ENCODE peak calls at places on chromosome 10, in ten cellular contexts. I, B, A, J, G, H, Q, D, F and Y are unnamed samples.

GRCh38 chr10:97713351-97713827 is at the start of gene MARVELD1:
- DNase-seq in Q (peak; percentile 79), G (no peak), J (peak; percentile 92), D (peak; percentile 83), H (peak; percentile 94), I (no peak), B (peak; percentile 79), F (peak; percentile 98), A (peak; percentile 77), Y (peak; percentile 84)

GRCh38 chr10:35606423-35606822 is 1.3 kb downstream of the GJD4 start:
- DNase-seq in G (no peak), J (peak; percentile 33), I (no peak), Q (no peak), D (no peak), A (peak; percentile 57), B (no peak), H (no peak), F (peak; percentile 80), Y (peak; percentile 40)

GRCh38 chr10:24476913-24477312 is 246.8 kb downstream of the ARHGAP21 start:
- DNase-seq in D (no peak), B (no peak), H (no peak), A (no peak), Q (no peak), F (no peak), J (no peak), G (no peak), I (no peak), Y (no peak)

GRCh38 chr10:35447693-35448407 is 111.5 kb downstream of the CCNY start:
- DNase-seq in F (no peak), I (peak; percentile 62), Q (no peak), B (no peak), H (no peak), J (peak; percentile 64), G (peak; percentile 51), D (peak; percentile 36), A (peak; percentile 72), Y (peak; percentile 72)

GRCh38 chr10:83274088-83274487 is 865.2 kb upstream of the GHITM start:
- DNase-seq in H (no peak), I (no peak), B (no peak), D (peak; percentile 1), A (no peak), F (no peak), J (peak; percentile 35), Q (no peak), G (no peak), Y (no peak)

GRCh38 chr10:97683556-97684357 is 3.3 kb downstream of the AVPI1 start:
- DNase-seq in J (peak; percentile 56), D (peak; percentile 60), H (no peak), B (peak; percentile 72), I (no peak), Q (peak; percentile 58), G (peak; percentile 37), A (peak; percentile 70), F (peak; percentile 92), Y (peak; percentile 45)

GRCh38 chr10:99365761-99366160 is 36.6 kb downstream of the CNNM1 start:
- DNase-seq in G (no peak), A (no peak), Q (no peak), H (no peak), I (no peak), B (no peak), D (no peak), J (no peak), F (no peak), Y (no peak)

GRCh38 chr10:16950686-16951681 is 133.8 kb upstream of the RSU1 start:
- DNase-seq in G (no peak), H (no peak), A (peak; percentile 66), F (peak; percentile 83), B (no peak), J (peak; percentile 85), D (peak; percentile 84), I (no peak), Q (peak; percentile 5), Y (peak; percentile 82)

GRCh38 chr10:6161913-6162312 is 40.8 kb upstream of the PFKFB3 start:
- DNase-seq in J (no peak), A (no peak), H (no peak), G (no peak), I (no peak), B (no peak), F (no peak), Q (no peak), D (peak; percentile 74), Y (no peak)

GRCh38 chr10:42976353-42977031 is 100.4 kb upstream of the RET start:
- DNase-seq in G (peak; percentile 17), B (peak; percentile 7), Q (peak; percentile 83), I (peak; percentile 14), A (no peak), F (peak; percentile 76), H (peak; percentile 42), J (no peak), D (no peak), Y (no peak)

GRCh38 chr10:8369666-8370065 is 315.2 kb downstream of the GATA3 start:
- DNase-seq in B (no peak), F (no peak), J (no peak), A (peak; percentile 12), H (no peak), D (no peak), G (no peak), Q (peak; percentile 1), I (no peak), Y (peak; percentile 63)

GRCh38 chr10:113562108-113562507 is 9.3 kb downstream of the HABP2 start:
- DNase-seq in D (no peak), Q (no peak), F (no peak), J (no peak), H (no peak), A (no peak), G (no peak), B (no peak), I (peak; percentile 75), Y (no peak)

GRCh38 chr10:113561214-113561613 is 8.4 kb downstream of the HABP2 start:
- DNase-seq in A (no peak), I (peak; percentile 94), H (no peak), F (no peak), D (no peak), J (no peak), B (no peak), Q (no peak), G (no peak), Y (no peak)

GRCh38 chr10:113562693-113563092 is 9.8 kb downstream of the HABP2 start:
- DNase-seq in A (no peak), J (no peak), B (no peak), F (no peak), H (no peak), D (no peak), I (no peak), G (no peak), Q (no peak), Y (no peak)

GRCh38 chr10:113565364-113565763 is 12.5 kb downstream of the HABP2 start:
- DNase-seq in B (no peak), H (no peak), Q (no peak), A (no peak), G (no peak), I (no peak), J (peak; percentile 32), D (no peak), F (no peak), Y (no peak)

GRCh38 chr10:113563306-113564088 is 10.6 kb downstream of the HABP2 start:
- DNase-seq in F (peak; percentile 94), Q (peak; percentile 72), D (peak; percentile 63), G (peak; percentile 87), J (peak; percentile 91), B (peak; percentile 87), A (peak; percentile 54), I (peak; percentile 80), H (peak; percentile 92), Y (peak; percentile 65)
- H3K4me3 ChIP-seq in F (peak overlapping the region; percentile 68), Q (no peak overlapping the region), D (peak overlapping the region; percentile 80), G (peak overlapping the region; percentile 39), J (peak overlapping the region; percentile 77), B (no peak overlapping the region), A (peak overlapping the region; percentile 43), I (peak overlapping the region; percentile 17), H (peak overlapping the region; percentile 14), Y (peak overlapping the region; percentile 38)

GRCh38 chr10:117131390-117132327 is 6.4 kb downstream of the VAX1 start:
- DNase-seq in G (no peak), I (no peak), B (no peak), Q (no peak), F (peak; percentile 71), J (no peak), H (peak; percentile 74), A (no peak), D (no peak), Y (no peak)
- H3K4me3 ChIP-seq in G (peak overlapping the region; percentile 12), I (peak overlapping the region; percentile 9), B (no peak overlapping the region), Q (no peak overlapping the region), F (no peak overlapping the region), J (peak overlapping the region; percentile 50), H (no peak overlapping the region), A (peak overlapping the region; percentile 8), D (peak overlapping the region; percentile 70), Y (no peak overlapping the region)

GRCh38 chr10:77910524-77911145 is 15.9 kb downstream of the DLG5 start:
- DNase-seq in G (no peak), J (no peak), H (no peak), Q (no peak), A (no peak), F (no peak), D (no peak), B (no peak), I (no peak), Y (no peak)

GRCh38 chr10:77906863-77907861 is 19.4 kb downstream of the DLG5 start:
- DNase-seq in F (no peak), H (no peak), G (no peak), I (no peak), J (no peak), A (no peak), D (no peak), B (no peak), Q (no peak), Y (no peak)

GRCh38 chr10:77907900-77908717 is 18.4 kb downstream of the DLG5 start:
- DNase-seq in A (no peak), J (no peak), G (no peak), B (no peak), D (no peak), F (no peak), I (no peak), Q (peak; percentile 38), H (no peak), Y (no peak)

GRCh38 chr10:77909755-77910375 is 16.7 kb downstream of the DLG5 start:
- DNase-seq in D (peak; percentile 85), Q (peak; percentile 66), F (peak; percentile 92), J (peak; percentile 66), A (peak; percentile 84), B (peak; percentile 59), G (peak; percentile 54), I (peak; percentile 73), H (no peak), Y (peak; percentile 49)

GRCh38 chr10:77909021-77909754 is 17.4 kb downstream of the DLG5 start:
- DNase-seq in G (no peak), D (no peak), Q (peak; percentile 46), F (no peak), H (no peak), J (peak; percentile 39), I (no peak), B (no peak), A (no peak), Y (no peak)
- H3K4me3 ChIP-seq in G (no peak overlapping the region), D (peak overlapping the region; percentile 39), Q (peak overlapping the region; percentile 4), F (no peak overlapping the region), H (no peak overlapping the region), J (peak overlapping the region; percentile 68), I (no peak overlapping the region), B (no peak overlapping the region), A (no peak overlapping the region), Y (no peak overlapping the region)

DNA sequence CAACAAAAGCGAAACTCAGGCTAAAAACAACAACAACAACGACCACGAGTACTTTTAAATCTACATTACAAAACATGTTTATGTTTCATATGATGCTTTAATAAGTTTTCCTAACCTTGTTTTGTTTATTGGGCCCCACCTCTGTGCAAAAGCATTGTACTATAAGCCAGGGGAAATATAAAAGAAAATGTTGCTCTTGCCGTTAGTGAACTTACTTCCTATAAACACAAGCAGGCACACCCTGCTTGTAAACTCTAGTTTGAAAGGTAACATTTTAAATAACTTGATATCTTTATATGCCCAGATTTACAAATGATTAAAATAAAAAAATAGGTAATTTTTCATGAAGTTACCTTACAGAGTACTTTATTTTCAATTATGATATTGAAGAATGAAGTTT is 19.2 kb upstream of the EPC1 start:
- DNase-seq in J (no peak), F (peak; percentile 11), G (no peak), I (no peak), D (no peak), A (no peak), Q (no peak), H (no peak), B (no peak), Y (no peak)
- H3K4me3 ChIP-seq in J (no peak overlapping the region), F (no peak overlapping the region), G (no peak overlapping the region), I (no peak overlapping the region), D (no peak overlapping the region), A (no peak overlapping the region), Q (no peak overlapping the region), H (no peak overlapping the region), B (no peak overlapping the region), Y (no peak overlapping the region)